ENCODE peak calls at places on chromosomes 2 and 18, in eight cellular contexts. Y is GM23338, B is HepG2, L is SK-N-SH, Q is astrocyte, K is IMR-90, J is neural progenitor cell, G is GM23248. O is an unnamed sample.

GRCh38 chr2:202339052-202339870 is 36.9 kb upstream of the BMPR2 start:
- DNase-seq in J (no peak), Y (no peak), L (no peak), G (peak; percentile 57), Q (peak; percentile 26), B (peak; percentile 87), K (peak; percentile 66), O (peak; percentile 45)

GRCh38 chr2:8004250-8004681 is 677.6 kb upstream of the ID2 start:
- DNase-seq in Y (no peak), L (peak; percentile 81), J (no peak), Q (peak; percentile 69), B (no peak), G (peak; percentile 97), K (peak; percentile 93), O (peak; percentile 70)

GRCh38 chr2:16223071-16223470 is 282.7 kb downstream of the MYCN start:
- DNase-seq in Y (no peak), B (no peak), G (no peak), K (no peak), L (no peak), Q (no peak), J (peak; percentile 87), O (no peak)

GRCh38 chr18:70249118-70249517 is 39.7 kb upstream of the SOCS6 start:
- DNase-seq in Y (no peak), J (no peak), Q (peak; percentile 44), L (no peak), K (peak; percentile 61), G (peak; percentile 68), B (no peak), O (peak; percentile 60)

GRCh38 chr2:230904856-230905447 is 20.1 kb downstream of the GPR55 start:
- DNase-seq in J (no peak), B (no peak), Y (no peak), K (no peak), G (no peak), Q (no peak), L (no peak), O (no peak)

GRCh38 chr2:157644776-157645175 is 16.1 kb upstream of the ACVR1C start:
- DNase-seq in G (no peak), J (no peak), Q (no peak), B (no peak), L (no peak), Y (no peak), K (no peak), O (no peak)

GRCh38 chr2:197108758-197109157 is 182.3 kb upstream of the PGAP1 start:
- DNase-seq in Y (no peak), J (no peak), G (peak; percentile 95), Q (peak; percentile 82), K (peak; percentile 91), L (peak; percentile 36), B (no peak), O (peak; percentile 86)

GRCh38 chr2:42545714-42546390 is 22.6 kb upstream of the MTA3 start:
- DNase-seq in L (no peak), Y (peak; percentile 89), B (no peak), K (no peak), J (peak; percentile 78), Q (no peak), G (no peak), O (no peak)

GRCh38 chr18:3230401-3231334 is 10.9 kb upstream of the MYOM1 start:
- DNase-seq in Q (no peak), K (peak; percentile 31), L (no peak), B (no peak), Y (peak; percentile 51), G (no peak), J (no peak), O (no peak)

GRCh38 chr2:233436191-233436581 is 81.9 kb downstream of the DGKD start:
- DNase-seq in Q (no peak), K (no peak), J (no peak), Y (no peak), B (no peak), G (no peak), L (no peak), O (no peak)

GRCh38 chr18:58194028-58194427 is 150.0 kb downstream of the NEDD4L start:
- DNase-seq in Q (no peak), K (no peak), L (peak; percentile 57), Y (peak; percentile 89), J (peak; percentile 63), B (no peak), G (no peak), O (no peak)

GRCh38 chr2:51219468-51219867 is 187.5 kb upstream of the NRXN1 start:
- DNase-seq in L (no peak), J (no peak), B (no peak), Y (peak; percentile 16), Q (peak; percentile 86), G (no peak), K (peak; percentile 76), O (no peak)

GRCh38 chr2:46259782-46260178 is 37.4 kb upstream of the EPAS1 start:
- DNase-seq in K (no peak), J (no peak), G (no peak), B (no peak), Q (no peak), Y (no peak), L (no peak), O (no peak)

GRCh38 chr2:11657646-11658045 is 12.3 kb downstream of the NTSR2 start:
- DNase-seq in G (no peak), Y (no peak), Q (no peak), K (no peak), L (no peak), J (no peak), B (no peak), O (no peak)

GRCh38 chr2:111622859-111623258 is 261.1 kb downstream of the ANAPC1 start:
- DNase-seq in K (no peak), Q (no peak), B (no peak), J (no peak), G (peak; percentile 58), Y (no peak), L (no peak), O (peak; percentile 19)

GRCh38 chr2:71607490-71607889 is 154.1 kb downstream of the DYSF start:
- DNase-seq in J (no peak), B (no peak), Q (no peak), Y (no peak), K (no peak), L (peak; percentile 15), G (no peak), O (no peak)

GRCh38 chr18:76274470-76275289 is 220.4 kb downstream of the ZNF516 start:
- DNase-seq in B (peak; percentile 17), Q (no peak), G (no peak), J (peak; percentile 85), L (peak; percentile 71), K (no peak), Y (peak; percentile 73), O (no peak)

GRCh38 chr2:152098033-152098797 is 629 bp downstream of the CACNB4 start:
- DNase-seq in K (no peak), J (peak; percentile 65), Q (no peak), G (peak; percentile 55), L (peak; percentile 69), Y (peak; percentile 57), B (no peak), O (no peak)

GRCh38 chr2:222033541-222033940 is 265.3 kb downstream of the PAX3 start:
- DNase-seq in B (no peak), Q (peak; percentile 62), J (no peak), G (peak; percentile 20), Y (no peak), K (no peak), L (no peak), O (peak; percentile 63)
- H3K4me3 ChIP-seq in B (no peak overlapping the region), Q (no peak overlapping the region), J (no peak overlapping the region), G (no peak overlapping the region), Y (no peak overlapping the region), K (no peak overlapping the region), L (no peak overlapping the region), O (no peak overlapping the region)

GRCh38 chr2:164146478-164146877 is 410.7 kb upstream of the FIGN start:
- DNase-seq in B (no peak), Y (no peak), G (peak; percentile 35), J (no peak), L (no peak), K (peak; percentile 28), Q (peak; percentile 26), O (peak; percentile 42)

GRCh38 chr2:164145093-164145987 is 409.5 kb upstream of the FIGN start:
- DNase-seq in L (no peak), Y (no peak), K (peak; percentile 43), G (peak; percentile 42), Q (peak; percentile 68), J (no peak), B (no peak), O (peak; percentile 66)

GRCh38 chr2:164151518-164151917 is 415.7 kb upstream of the FIGN start:
- DNase-seq in B (no peak), L (no peak), Y (no peak), J (no peak), G (no peak), Q (no peak), K (peak; percentile 70), O (no peak)

GRCh38 chr2:164155558-164155957 is 419.8 kb upstream of the FIGN start:
- DNase-seq in B (no peak), Y (no peak), K (no peak), Q (no peak), L (no peak), J (no peak), G (no peak), O (no peak)

DNA sequence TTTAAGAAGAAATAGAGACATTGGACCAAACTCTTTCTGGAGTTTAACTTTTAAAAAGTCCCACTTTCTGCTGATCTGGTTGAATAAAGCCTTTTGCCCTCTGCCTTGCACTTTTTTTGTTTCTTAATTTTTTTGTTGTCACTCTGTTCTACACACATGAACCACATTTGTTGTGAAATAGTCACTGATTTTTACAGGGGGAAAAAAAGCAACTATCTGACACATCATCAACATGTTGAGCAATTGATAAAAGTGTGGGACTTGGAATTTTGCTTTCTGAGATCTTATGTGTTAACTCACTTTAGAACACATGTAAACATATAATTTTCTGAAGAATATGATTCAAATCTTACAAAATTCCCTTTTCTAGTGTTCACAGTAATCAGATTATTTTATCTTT is 414.8 kb upstream of the FIGN start:
- DNase-seq in K (peak; percentile 11), B (no peak), L (no peak), Q (no peak), J (no peak), G (peak; percentile 26), Y (no peak), O (peak; percentile 67)
- H2AFZ ChIP-seq in K (no peak overlapping the region), B (no peak overlapping the region), L (no peak overlapping the region), Q (no peak overlapping the region), J (no peak overlapping the region), G (peak overlapping the region; percentile 9), Y (no peak overlapping the region), O (no peak overlapping the region)

GRCh38 chr2:179429060-179429471 is 164.4 kb upstream of the SESTD1 start:
- DNase-seq in L (peak; percentile 25), Y (no peak), K (no peak), B (no peak), J (peak; percentile 15), G (no peak), Q (no peak), O (no peak)
- H3K4me3 ChIP-seq in L (no peak overlapping the region), Y (peak overlapping the region; percentile 4), K (no peak overlapping the region), B (peak overlapping the region; percentile 60), J (peak overlapping the region; percentile 10), G (no peak overlapping the region), Q (peak overlapping the region; percentile 16), O (no peak overlapping the region)

DNA sequence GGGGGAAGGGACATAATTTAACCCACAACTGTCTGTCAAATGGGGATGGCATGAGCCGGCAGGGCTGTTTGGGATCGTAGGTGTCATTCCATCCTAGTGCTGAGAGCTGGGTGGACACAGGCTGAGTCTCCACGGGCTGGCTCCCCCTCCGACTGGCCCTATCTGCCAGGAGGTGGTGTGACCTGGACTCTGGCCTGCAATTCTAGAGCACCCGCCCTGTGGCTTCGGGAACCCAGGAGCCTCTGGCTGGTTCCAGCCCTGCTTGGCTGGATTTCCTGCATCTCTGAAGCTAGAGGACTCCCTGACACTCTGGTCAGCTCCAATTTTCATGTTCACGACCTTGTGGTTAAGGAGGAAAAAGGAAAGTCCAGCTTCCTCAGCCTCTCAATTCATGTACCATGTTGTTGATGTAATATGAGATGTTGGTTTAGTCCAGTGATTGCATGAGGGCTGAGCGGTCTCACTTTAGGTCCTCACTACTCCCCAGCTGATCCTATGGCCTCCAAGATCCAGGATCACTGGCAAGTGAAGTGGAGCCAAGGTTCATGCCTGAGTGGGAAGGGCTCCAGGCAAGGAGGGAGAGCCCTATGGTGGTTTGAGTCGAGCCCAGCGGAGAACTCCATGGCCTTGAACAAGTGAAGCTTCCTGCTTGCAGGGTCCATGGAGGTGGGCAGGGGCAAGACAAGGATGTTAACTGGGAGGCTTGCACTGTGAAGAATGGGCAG is 169.1 kb downstream of the NDUFA10 start:
- DNase-seq in K (no peak), Y (no peak), L (no peak), J (no peak), B (no peak), Q (no peak), G (no peak), O (no peak)
- H2AFZ ChIP-seq in K (no peak overlapping the region), Y (no peak overlapping the region), L (no peak overlapping the region), J (no peak overlapping the region), B (no peak overlapping the region), Q (no peak overlapping the region), G (no peak overlapping the region), O (no peak overlapping the region)

O was measured in fibroblast of lung.